ENCODE peak calls at places on chromosomes 11 and 22, in nine cellular contexts. One of them, this sample, is unnamed.

GRCh38 chr11:64673279-64673678 is 49.7 kb downstream of the NRXN2 start:
- DNase-seq in activated T-cell treated with anti-CD3 and anti-CD28 coated beads, Interleukin-2, amount 50 U/mL, for 4 hours: no peak
- DNase-seq in ureter: no peak
- DNase-seq in right lobe of liver: no peak
- DNase-seq in adrenal gland: no peak
- DNase-seq in CD8-positive, alpha-beta T cell: no peak
- DNase-seq in globus pallidus: no peak
- DNase-seq in RPMI7951: no peak
- DNase-seq in amygdala: no peak
- DNase-seq in this sample: no peak

GRCh38 chr11:11451501-11452005 is 98.5 kb upstream of the CSNK2A3 start:
- DNase-seq in RPMI7951: no peak
- DNase-seq in activated T-cell treated with anti-CD3 and anti-CD28 coated beads, Interleukin-2, amount 50 U/mL, for 4 hours: no peak
- DNase-seq in amygdala: no peak
- DNase-seq in ureter: no peak
- DNase-seq in right lobe of liver: peak; percentile 58
- DNase-seq in CD8-positive, alpha-beta T cell: no peak
- DNase-seq in adrenal gland: no peak
- DNase-seq in globus pallidus: no peak
- DNase-seq in this sample: no peak

GRCh38 chr11:117538256-117538655 is 210.6 kb downstream of the CEP164 start:
- DNase-seq in activated T-cell treated with anti-CD3 and anti-CD28 coated beads, Interleukin-2, amount 50 U/mL, for 4 hours: no peak
- DNase-seq in ureter: no peak
- DNase-seq in amygdala: no peak
- DNase-seq in RPMI7951: no peak
- DNase-seq in right lobe of liver: no peak
- DNase-seq in globus pallidus: no peak
- DNase-seq in CD8-positive, alpha-beta T cell: no peak
- DNase-seq in adrenal gland: no peak
- DNase-seq in this sample: no peak

GRCh38 chr11:73797457-73797856 is 9.8 kb downstream of the MRPL48 start:
- DNase-seq in right lobe of liver: no peak
- DNase-seq in globus pallidus: peak; percentile 67
- DNase-seq in CD8-positive, alpha-beta T cell: no peak
- DNase-seq in activated T-cell treated with anti-CD3 and anti-CD28 coated beads, Interleukin-2, amount 50 U/mL, for 4 hours: no peak
- DNase-seq in RPMI7951: no peak
- DNase-seq in adrenal gland: no peak
- DNase-seq in ureter: no peak
- DNase-seq in amygdala: peak; percentile 30
- DNase-seq in this sample: no peak

GRCh38 chr11:5684627-5685362 is at the start of gene TRIM5:
- DNase-seq in amygdala: no peak
- DNase-seq in ureter: peak; percentile 91
- DNase-seq in right lobe of liver: peak; percentile 85
- DNase-seq in activated T-cell treated with anti-CD3 and anti-CD28 coated beads, Interleukin-2, amount 50 U/mL, for 4 hours: peak; percentile 73
- DNase-seq in RPMI7951: peak; percentile 95
- DNase-seq in CD8-positive, alpha-beta T cell: peak; percentile 58
- DNase-seq in globus pallidus: peak; percentile 70
- DNase-seq in adrenal gland: peak; percentile 96
- DNase-seq in this sample: peak; percentile 84

GRCh38 chr11:35529971-35530495 is 4.6 kb upstream of the PAMR1 start:
- DNase-seq in CD8-positive, alpha-beta T cell: no peak
- DNase-seq in ureter: no peak
- DNase-seq in right lobe of liver: no peak
- DNase-seq in activated T-cell treated with anti-CD3 and anti-CD28 coated beads, Interleukin-2, amount 50 U/mL, for 4 hours: no peak
- DNase-seq in adrenal gland: no peak
- DNase-seq in RPMI7951: peak; percentile 91
- DNase-seq in globus pallidus: no peak
- DNase-seq in amygdala: no peak
- DNase-seq in this sample: no peak

GRCh38 chr11:9759519-9760179 is 95.8 kb downstream of the SWAP70 start:
- DNase-seq in globus pallidus: peak; percentile 40
- DNase-seq in ureter: peak; percentile 93
- DNase-seq in CD8-positive, alpha-beta T cell: peak; percentile 81
- DNase-seq in activated T-cell treated with anti-CD3 and anti-CD28 coated beads, Interleukin-2, amount 50 U/mL, for 4 hours: peak; percentile 91
- DNase-seq in RPMI7951: peak; percentile 100
- DNase-seq in right lobe of liver: peak; percentile 71
- DNase-seq in amygdala: no peak
- DNase-seq in adrenal gland: peak; percentile 89
- DNase-seq in this sample: no peak

GRCh38 chr22:27996981-27997380 is 77.9 kb upstream of the PITPNB start:
- DNase-seq in amygdala: no peak
- DNase-seq in ureter: no peak
- DNase-seq in adrenal gland: no peak
- DNase-seq in activated T-cell treated with anti-CD3 and anti-CD28 coated beads, Interleukin-2, amount 50 U/mL, for 4 hours: no peak
- DNase-seq in globus pallidus: no peak
- DNase-seq in right lobe of liver: no peak
- DNase-seq in CD8-positive, alpha-beta T cell: no peak
- DNase-seq in RPMI7951: no peak
- DNase-seq in this sample: no peak

GRCh38 chr11:22432331-22433065 is 94.3 kb downstream of the SLC17A6 start:
- DNase-seq in amygdala: peak; percentile 43
- DNase-seq in activated T-cell treated with anti-CD3 and anti-CD28 coated beads, Interleukin-2, amount 50 U/mL, for 4 hours: no peak
- DNase-seq in right lobe of liver: peak; percentile 20
- DNase-seq in globus pallidus: peak; percentile 29
- DNase-seq in ureter: peak; percentile 46
- DNase-seq in RPMI7951: no peak
- DNase-seq in CD8-positive, alpha-beta T cell: no peak
- DNase-seq in adrenal gland: peak; percentile 62
- DNase-seq in this sample: no peak

GRCh38 chr11:124864176-124864891 is 898 bp upstream of the ROBO3 start:
- DNase-seq in activated T-cell treated with anti-CD3 and anti-CD28 coated beads, Interleukin-2, amount 50 U/mL, for 4 hours: no peak
- DNase-seq in RPMI7951: no peak
- DNase-seq in globus pallidus: no peak
- DNase-seq in ureter: no peak
- DNase-seq in CD8-positive, alpha-beta T cell: no peak
- DNase-seq in right lobe of liver: no peak
- DNase-seq in amygdala: no peak
- DNase-seq in adrenal gland: no peak
- DNase-seq in this sample: no peak